ENCODE peak calls at places on chromosomes 1 and 21, in eight cellular contexts. A, Z, Y, M, F, G, Q and C are unnamed samples. For H3K27me3, the result is how much of the 10 kb centered on the place peaks cover.

GRCh38 chr1:162973381-162973795 is 95.8 kb upstream of the RGS4 start:
- DNase-seq in M (no peak), F (no peak), G (no peak), Y (no peak), Z (no peak), Q (no peak), A (no peak), C (peak)

GRCh38 chr1:8419172-8419571 is 101.3 kb downstream of the SLC45A1 start:
- DNase-seq in G (no peak), Q (no peak), A (no peak), F (no peak), Y (no peak), M (no peak), Z (no peak), C (no peak)

GRCh38 chr1:216523043-216523442 is 99.8 kb upstream of the USH2A start:
- DNase-seq in Y (no peak), M (no peak), A (no peak), F (no peak), Q (no peak), Z (no peak), G (no peak), C (no peak)

GRCh38 chr1:98086796-98087195 is 166.0 kb upstream of the DPYD start:
- DNase-seq in G (no peak), M (peak), Y (peak), F (no peak), Q (no peak), Z (no peak), A (no peak), C (peak)

GRCh38 chr21:42583150-42583991 is 69.7 kb downstream of the SLC37A1 start:
- DNase-seq in M (no peak), F (no peak), Z (peak), Y (no peak), G (no peak), Q (peak), A (peak), C (no peak)

GRCh38 chr1:233885196-233886028 is 19.1 kb upstream of the SLC35F3 start:
- DNase-seq in Z (no peak), G (no peak), Y (no peak), Q (no peak), M (no peak), A (no peak), F (no peak), C (no peak)

GRCh38 chr21:34530264-34530663 is 18.3 kb upstream of the KCNE1 start:
- DNase-seq in G (no peak), Z (no peak), Y (no peak), A (no peak), F (no peak), Q (no peak), M (no peak), C (no peak)

GRCh38 chr1:221699582-221700519 is 42.0 kb downstream of the DUSP10 start:
- DNase-seq in Z (no peak), Q (no peak), Y (no peak), F (no peak), G (no peak), A (no peak), M (no peak), C (no peak)

GRCh38 chr1:227899820-227900449 is 47.8 kb downstream of the WNT9A start:
- DNase-seq in Y (no peak), M (no peak), Z (peak), F (peak), Q (peak), A (peak), G (no peak), C (no peak)

GRCh38 chr1:40539338-40539737 is 7.9 kb downstream of the ZNF684 start:
- DNase-seq in Y (no peak), G (peak), F (no peak), Z (no peak), Q (no peak), M (no peak), A (no peak), C (no peak)

GRCh38 chr1:211788626-211789025 is 41.9 kb downstream of the LPGAT1 start:
- DNase-seq in Q (no peak), F (no peak), G (no peak), Z (no peak), M (no peak), Y (no peak), A (no peak), C (no peak)

GRCh38 chr1:158071106-158071505 is 77.7 kb downstream of the KIRREL1 start:
- DNase-seq in F (no peak), A (peak), Q (no peak), Z (no peak), Y (no peak), M (no peak), G (no peak), C (peak)

GRCh38 chr1:194538453-194538852 is 1352.0 kb upstream of the B3GALT2 start:
- DNase-seq in M (no peak), Z (no peak), G (no peak), Y (no peak), A (no peak), F (no peak), Q (no peak), C (no peak)

GRCh38 chr1:24541711-24542346 is 14.1 kb upstream of the NCMAP start:
- DNase-seq in F (no peak), Y (no peak), M (peak), A (peak), Q (peak), Z (no peak), G (no peak), C (no peak)

GRCh38 chr1:221418346-221418745 is 323.5 kb downstream of the DUSP10 start:
- DNase-seq in A (no peak), Y (no peak), Z (no peak), Q (no peak), M (no peak), F (no peak), G (no peak), C (no peak)

GRCh38 chr1:183416850-183417690 is 1.1 kb downstream of the NMNAT2 start:
- DNase-seq in Y (no peak), Q (peak), A (peak), G (no peak), F (peak), Z (no peak), M (no peak), C (peak)

GRCh38 chr1:59750612-59751395 is 63.9 kb upstream of the HOOK1 start:
- DNase-seq in Y (no peak), A (no peak), G (no peak), F (peak), Q (peak), M (no peak), Z (peak), C (peak)

GRCh38 chr1:235883261-235883927 is 16.7 kb upstream of the LYST start:
- DNase-seq in A (peak), Z (peak), G (no peak), Q (peak), Y (peak), M (no peak), F (peak), C (peak)

GRCh38 chr21:43574741-43575465 is 84.4 kb downstream of the HSF2BP start:
- DNase-seq in F (peak), Q (peak), Z (no peak), A (peak), Y (no peak), M (no peak), G (peak), C (no peak)

GRCh38 chr21:44455524-44456206 is 355 bp downstream of the LRRC3 start:
- DNase-seq in Z (no peak), M (no peak), G (no peak), Q (peak), Y (no peak), A (peak), F (peak), C (no peak)

GRCh38 chr21:37575536-37576083 is 209.0 kb downstream of the DYRK1A start:
- DNase-seq in Z (no peak), Q (no peak), F (no peak), Y (no peak), A (no peak), G (no peak), M (no peak), C (no peak)

GRCh38 chr1:228178737-228179720 is 13.4 kb downstream of the IBA57 start:
- DNase-seq in Z (peak), Q (peak), A (peak), M (no peak), G (no peak), F (peak), Y (no peak), C (no peak)

GRCh38 chr1:172708452-172708851 is 49.5 kb downstream of the FASLG start:
- DNase-seq in M (no peak), A (no peak), F (no peak), G (no peak), Z (no peak), Y (no peak), Q (no peak), C (no peak)

GRCh38 chr1:76336951-76337371 is 262.4 kb downstream of the ST6GALNAC3 start:
- DNase-seq in A (peak), M (no peak), Z (no peak), F (peak), Y (no peak), G (no peak), Q (peak), C (no peak)

GRCh38 chr1:77900687-77901293 is 12.4 kb downstream of the NEXN start:
- DNase-seq in Y (no peak), Q (peak), A (no peak), F (peak), M (peak), Z (no peak), G (no peak), C (peak)

GRCh38 chr1:161131721-161132409 is 602 bp downstream of the DEDD start:
- DNase-seq in F (no peak), Q (peak), A (no peak), Z (no peak), G (no peak), Y (no peak), M (no peak), C (peak)

GRCh38 chr21:31554511-31555022 is 104.9 kb upstream of the SOD1 start:
- DNase-seq in Z (no peak), M (no peak), A (peak), G (no peak), F (no peak), Q (no peak), Y (no peak), C (peak)

GRCh38 chr1:46948629-46949282 is 7.5 kb upstream of the CYP4A11 start:
- DNase-seq in G (no peak), A (no peak), Z (no peak), F (no peak), Y (no peak), M (peak), Q (peak), C (peak)

GRCh38 chr21:46146856-46147255 is 8.5 kb downstream of the FTCD start:
- DNase-seq in F (no peak), Q (no peak), Z (peak), Y (no peak), G (no peak), A (no peak), M (no peak), C (no peak)

GRCh38 chr1:176529395-176529794 is 66.4 kb downstream of the PAPPA2 start:
- DNase-seq in G (no peak), A (no peak), M (no peak), Y (no peak), F (no peak), Z (no peak), Q (no peak), C (no peak)

GRCh38 chr1:228471154-228471761 is 15.9 kb upstream of the RNF187 start:
- DNase-seq in F (no peak), A (peak), Z (peak), M (no peak), G (no peak), Y (no peak), Q (no peak), C (no peak)

GRCh38 chr1:64549464-64550239 is 79.7 kb downstream of the CACHD1 start:
- DNase-seq in M (no peak), Y (no peak), A (no peak), Z (no peak), G (no peak), F (no peak), Q (no peak), C (peak)

GRCh38 chr1:6602669-6603423 is at the start of gene KLHL21:
- DNase-seq in G (peak), Y (no peak), Z (peak), F (peak), M (peak), A (peak), Q (peak), C (peak)

GRCh38 chr1:6599141-6599975 is 3.3 kb downstream of the KLHL21 start:
- DNase-seq in A (no peak), F (no peak), Q (peak), M (no peak), G (no peak), Z (no peak), Y (no peak), C (peak)

GRCh38 chr1:6601049-6601864 is 1.4 kb downstream of the KLHL21 start:
- DNase-seq in M (peak), Q (peak), Y (peak), F (peak), Z (peak), G (peak), A (peak), C (peak)

GRCh38 chr1:6601865-6602668 is 602 bp downstream of the KLHL21 start:
- DNase-seq in M (no peak), Q (peak), F (peak), G (no peak), A (peak), Z (no peak), Y (no peak), C (peak)

GRCh38 chr1:6600410-6601048 is 2.1 kb downstream of the KLHL21 start:
- DNase-seq in A (no peak), Q (no peak), G (no peak), F (no peak), Z (no peak), M (no peak), Y (no peak), C (peak)
- TF ChIP-seq CTCF in A (no peak), Q (no peak), G (no peak), F (no peak), Z (no peak), M (no peak), Y (no peak), C (no peak)

DNA sequence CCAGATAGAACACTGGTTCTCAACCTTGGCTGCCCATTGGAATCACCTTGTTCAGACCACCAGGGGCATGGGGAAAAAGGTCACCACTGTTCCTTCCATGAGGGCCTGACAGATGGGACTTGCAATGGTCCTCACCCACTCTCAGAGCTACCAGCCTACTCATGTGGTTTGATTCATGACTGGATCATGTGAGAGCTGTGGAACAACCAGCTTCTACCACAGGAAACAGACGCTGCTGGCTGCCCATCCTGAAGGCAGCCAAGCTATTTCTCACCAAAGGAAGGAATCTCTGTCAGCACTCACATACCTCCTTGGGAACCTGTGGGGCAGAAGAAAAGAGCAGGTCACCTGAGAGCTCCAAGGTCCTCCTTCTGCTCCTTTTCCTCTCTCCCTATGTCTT is 53.6 kb downstream of the CAPN8 start:
- DNase-seq in Y (no peak), Z (no peak), Q (no peak), A (no peak), M (no peak), G (no peak), F (no peak), C (no peak)
- H3K4me3 ChIP-seq in Y (no peak), Z (no peak), Q (no peak), A (no peak), M (no peak), G (no peak), F (no peak), C (no peak)

GRCh38 chr1:174003867-174004266 is 18.3 kb downstream of the RC3H1 start:
- DNase-seq in Q (no peak), Y (no peak), F (no peak), M (no peak), G (no peak), A (no peak), Z (no peak), C (no peak)

GRCh38 chr1:174007846-174008245 is 14.3 kb downstream of the RC3H1 start:
- DNase-seq in Q (no peak), A (no peak), Y (no peak), M (no peak), G (no peak), Z (no peak), F (no peak), C (no peak)

GRCh38 chr1:174008261-174008660 is 13.9 kb downstream of the RC3H1 start:
- DNase-seq in A (no peak), F (no peak), Y (no peak), M (no peak), Q (no peak), Z (no peak), G (no peak), C (no peak)

GRCh38 chr1:174001573-174001972 is 20.6 kb downstream of the RC3H1 start:
- DNase-seq in Q (no peak), F (no peak), M (no peak), A (no peak), Y (no peak), Z (no peak), G (no peak), C (no peak)

GRCh38 chr1:174005032-174005431 is 17.1 kb downstream of the RC3H1 start:
- DNase-seq in Y (no peak), Q (no peak), A (no peak), Z (no peak), G (no peak), M (no peak), F (no peak), C (no peak)
- H3K27me3 ChIP-seq in Y (under half), Q (under half), A (under half), Z (under half), G (under half), M (under half), F (under half), C (under half)

GRCh38 chr1:90922996-90923395 is 98.8 kb downstream of the ZNF644 start:
- DNase-seq in M (no peak), Z (no peak), G (no peak), Q (no peak), Y (no peak), F (no peak), A (no peak), C (no peak)

GRCh38 chr1:90924982-90925381 is 96.9 kb downstream of the ZNF644 start:
- DNase-seq in Q (no peak), Z (no peak), M (no peak), Y (no peak), F (no peak), G (no peak), A (no peak), C (no peak)

GRCh38 chr1:90922202-90922601 is 99.6 kb downstream of the ZNF644 start:
- DNase-seq in A (no peak), G (no peak), F (no peak), Y (no peak), M (no peak), Z (no peak), Q (no peak), C (no peak)

GRCh38 chr1:90925928-90926869 is 95.6 kb downstream of the ZNF644 start:
- DNase-seq in Q (no peak), Z (no peak), G (no peak), M (peak), A (no peak), F (no peak), Y (peak), C (peak)

GRCh38 chr1:90926971-90927370 is 94.9 kb downstream of the ZNF644 start:
- DNase-seq in Q (no peak), F (no peak), G (no peak), M (no peak), Y (no peak), Z (no peak), A (no peak), C (no peak)
- TF ChIP-seq CTCF in Q (no peak), F (no peak), G (no peak), M (no peak), Y (no peak), Z (no peak), A (no peak), C (no peak)

DNA sequence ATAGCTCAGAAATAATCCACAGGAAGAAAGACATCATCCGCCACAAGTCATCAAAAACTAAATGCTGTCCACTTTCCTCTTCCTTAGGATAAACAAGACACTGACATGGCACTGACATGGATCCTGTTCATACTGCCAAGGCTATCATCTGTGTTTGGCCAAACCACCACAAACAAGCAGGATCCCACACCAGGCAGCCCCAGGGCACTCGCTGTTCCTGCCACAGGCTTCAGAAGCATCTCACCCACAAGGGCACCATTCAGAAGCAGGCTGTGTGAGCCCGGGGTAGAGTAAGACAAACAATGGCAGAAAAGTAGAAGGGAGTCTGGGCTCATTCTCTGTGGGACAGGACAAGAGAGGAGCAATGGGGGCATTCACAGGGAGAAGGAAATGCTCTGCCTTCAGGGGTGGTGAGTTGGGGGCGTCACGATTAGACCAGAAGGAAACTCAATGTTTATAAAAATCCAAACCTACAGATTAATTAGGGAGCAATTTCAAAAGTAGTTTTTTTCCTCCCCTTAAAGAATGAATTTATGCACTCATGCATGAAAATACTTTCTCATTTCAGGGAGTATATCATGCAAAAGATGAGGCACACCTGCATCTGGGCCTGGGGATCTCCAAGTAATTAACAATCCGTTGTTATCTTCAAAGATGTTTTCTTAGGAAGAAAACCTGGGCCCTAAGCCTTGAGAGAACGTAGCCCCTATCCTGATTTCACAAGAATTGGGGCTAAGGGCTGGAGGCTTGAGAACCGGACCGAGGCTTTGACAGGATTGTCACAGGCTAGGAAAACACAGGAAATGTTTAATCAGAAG is 43.3 kb upstream of the ATP1A1 start:
- DNase-seq in M (no peak), Y (no peak), A (no peak), F (no peak), Z (no peak), G (no peak), Q (no peak), C (no peak)
- H3K4me3 ChIP-seq in M (no peak), Y (no peak), A (no peak), F (no peak), Z (no peak), G (no peak), Q (no peak), C (no peak)

GRCh38 chr1:156846643-156847042 is 12.3 kb downstream of the INSRR start:
- DNase-seq in G (no peak), A (no peak), Z (no peak), M (no peak), Y (no peak), Q (no peak), F (no peak), C (no peak)

GRCh38 chr1:156844638-156845037 is 14.3 kb downstream of the INSRR start:
- DNase-seq in G (no peak), Q (no peak), Z (no peak), M (no peak), A (no peak), F (no peak), Y (no peak), C (no peak)

GRCh38 chr1:156845055-156845952 is 13.6 kb downstream of the INSRR start:
- DNase-seq in G (no peak), Z (no peak), Q (no peak), Y (no peak), M (no peak), A (no peak), F (no peak), C (no peak)

GRCh38 chr1:156847591-156848460 is 11.1 kb downstream of the INSRR start:
- DNase-seq in Q (no peak), A (no peak), M (no peak), Z (no peak), Y (no peak), G (no peak), F (no peak), C (no peak)

DNA sequence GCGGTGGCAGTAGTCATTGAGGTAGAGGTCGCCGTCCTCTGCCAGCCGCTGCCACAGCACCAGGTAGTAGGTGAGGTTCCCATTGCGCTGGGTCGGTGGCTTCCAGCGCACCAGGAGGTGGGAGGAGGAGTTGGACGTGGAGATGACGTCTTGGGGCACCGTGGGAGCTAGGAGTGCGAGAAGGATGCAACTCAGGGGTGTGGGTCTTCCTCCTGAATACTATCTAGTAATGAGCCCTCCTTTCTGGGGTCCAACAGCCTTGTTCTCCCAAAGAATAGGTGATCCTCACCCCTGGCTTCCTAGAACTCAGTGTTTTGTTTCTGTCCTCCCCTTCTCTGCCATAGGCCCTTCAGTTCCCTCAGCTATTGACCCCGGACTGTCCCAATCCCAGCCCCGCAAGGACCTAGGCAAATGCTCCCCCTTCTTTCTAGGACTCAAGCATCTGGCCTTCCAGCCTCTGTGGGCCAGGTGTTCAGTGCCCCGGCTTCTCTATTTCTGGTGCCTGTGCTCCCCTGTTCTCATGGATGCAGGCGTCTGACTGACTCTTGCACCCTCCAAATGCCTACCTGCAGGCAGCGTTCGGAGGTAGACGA is 12.9 kb downstream of the INSRR start:
- DNase-seq in Q (no peak), Z (no peak), Y (no peak), G (no peak), A (no peak), M (no peak), F (no peak), C (no peak)
- H3K27me3 ChIP-seq in Q (under half), Z (half or more), Y (under half), G (half or more), A (half or more), M (under half), F (under half), C (under half)

GRCh38 chr1:115624859-115625258 is 16.9 kb upstream of the VANGL1 start:
- DNase-seq in M (no peak), F (no peak), G (no peak), Z (no peak), Q (no peak), A (no peak), Y (no peak), C (no peak)
- TF ChIP-seq CTCF in M (peak), F (no peak), G (no peak), Z (no peak), Q (no peak), A (no peak), Y (peak), C (peak)